ENCODE peak calls at places on chromosomes 7 and 10, in nine cellular contexts. Y is lower lobe of right lung, R is ovary, J is epithelial cell of proximal tubule, L is A549, S is dorsolateral prefrontal cortex, A is SK-N-SH, K is GM06990, B is hepatocyte. T is an unnamed sample.

GRCh38 chr7:84847790-84848189 is 339.1 kb downstream of the SEMA3D start:
- DNase-seq in R (no peak), J (no peak), A (no peak), B (no peak), S (no peak), K (no peak), L (no peak), Y (no peak), T (no peak)

GRCh38 chr10:120732067-120732466 is 119.1 kb upstream of the WDR11 start:
- DNase-seq in Y (no peak), K (no peak), J (peak), S (no peak), L (no peak), R (no peak), B (peak), A (no peak), T (no peak)

GRCh38 chr10:1148855-1149620 is 92.9 kb downstream of the WDR37 start:
- DNase-seq in A (no peak), Y (no peak), B (no peak), L (no peak), R (no peak), S (no peak), K (no peak), J (no peak), T (no peak)

GRCh38 chr7:27409776-27410175 is 167.2 kb downstream of the EVX1 start:
- DNase-seq in K (no peak), A (no peak), J (no peak), Y (no peak), S (no peak), R (no peak), B (peak), L (no peak), T (no peak)

GRCh38 chr7:141456298-141456697 is 94.9 kb upstream of the AGK start:
- DNase-seq in R (no peak), S (no peak), Y (no peak), B (no peak), J (no peak), L (peak), A (no peak), K (no peak), T (no peak)

GRCh38 chr7:123398931-123399330 is 135.5 kb downstream of the IQUB start:
- DNase-seq in B (no peak), K (no peak), A (no peak), R (no peak), S (no peak), L (no peak), Y (no peak), J (no peak), T (no peak)

GRCh38 chr10:105291571-105291970 is 650.5 kb downstream of the SORCS3 start:
- DNase-seq in Y (no peak), R (no peak), L (no peak), K (no peak), A (peak), S (no peak), B (no peak), J (no peak), T (no peak)

GRCh38 chr7:134891262-134892001 is 94.9 kb upstream of the AGBL3 start:
- DNase-seq in S (peak), R (peak), J (peak), Y (peak), B (peak), L (peak), K (no peak), A (peak), T (peak)

GRCh38 chr10:79926037-79926436 is 22.9 kb downstream of the SFTPD start:
- DNase-seq in A (no peak), B (no peak), Y (no peak), K (no peak), S (no peak), J (no peak), L (no peak), R (no peak), T (no peak)

GRCh38 chr10:13961096-13961495 is 369.6 kb downstream of the FRMD4A start:
- DNase-seq in Y (no peak), L (no peak), A (no peak), R (no peak), K (no peak), B (no peak), J (peak), S (no peak), T (no peak)

GRCh38 chr7:70134029-70134445 is 535.8 kb downstream of the AUTS2 start:
- DNase-seq in J (no peak), Y (no peak), K (no peak), S (no peak), R (no peak), L (no peak), B (no peak), A (peak), T (peak)

GRCh38 chr10:117224036-117224430 is 16.9 kb upstream of the SLC18A2 start:
- DNase-seq in L (no peak), J (no peak), R (no peak), B (no peak), K (no peak), Y (no peak), A (no peak), S (no peak), T (no peak)

DNA sequence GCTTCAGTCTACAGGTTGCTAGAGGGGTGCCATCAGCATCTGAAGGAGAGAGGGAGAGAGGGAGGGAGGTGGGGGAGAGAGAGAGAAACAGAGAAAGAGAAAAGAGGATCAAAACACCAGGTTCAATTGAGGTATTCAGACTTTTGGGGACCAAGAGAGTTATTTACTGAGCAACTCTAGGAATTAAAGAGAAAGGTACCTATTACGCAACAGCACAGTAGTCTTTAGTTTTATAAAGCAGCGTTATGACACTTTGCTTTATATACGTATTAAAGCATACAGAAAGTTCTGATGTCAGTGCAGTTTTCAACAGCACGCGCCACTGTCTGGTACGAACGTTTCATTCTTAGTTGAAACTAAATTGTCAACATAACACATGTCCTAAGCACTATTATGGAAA is 37.9 kb upstream of the CRYGN start:
- DNase-seq in A (no peak), K (no peak), Y (no peak), S (no peak), L (no peak), J (no peak), R (no peak), B (no peak), T (no peak)
- TF ChIP-seq CTCF in A (no peak), K (no peak), Y (no peak), S (no peak), L (no peak), J (no peak), R (no peak), B (no peak), T (no peak)

GRCh38 chr7:30179016-30179436 is 44.2 kb downstream of the MTURN start:
- DNase-seq in J (no peak), S (no peak), R (no peak), Y (no peak), L (no peak), A (no peak), K (peak), B (no peak), T (no peak)
- H3K4me3 ChIP-seq in J (no peak), S (no peak), R (no peak), Y (no peak), L (no peak), A (no peak), K (no peak), B (no peak), T (no peak)

GRCh38 chr10:132450825-132451505 is 54.0 kb downstream of the PWWP2B start:
- DNase-seq in J (no peak), L (no peak), S (no peak), A (no peak), K (no peak), B (no peak), R (no peak), Y (peak), T (no peak)

GRCh38 chr10:132451506-132452215 is 54.7 kb downstream of the PWWP2B start:
- DNase-seq in L (no peak), S (no peak), R (no peak), A (no peak), J (no peak), B (no peak), K (no peak), Y (peak), T (no peak)

GRCh38 chr10:132452651-132453469 is 55.9 kb downstream of the PWWP2B start:
- DNase-seq in L (peak), S (no peak), B (peak), R (peak), K (peak), A (peak), J (peak), Y (peak), T (no peak)

GRCh38 chr10:132453470-132453861 is 56.5 kb downstream of the PWWP2B start:
- DNase-seq in Y (no peak), J (no peak), B (no peak), L (no peak), S (no peak), K (no peak), A (no peak), R (no peak), T (no peak)

DNA sequence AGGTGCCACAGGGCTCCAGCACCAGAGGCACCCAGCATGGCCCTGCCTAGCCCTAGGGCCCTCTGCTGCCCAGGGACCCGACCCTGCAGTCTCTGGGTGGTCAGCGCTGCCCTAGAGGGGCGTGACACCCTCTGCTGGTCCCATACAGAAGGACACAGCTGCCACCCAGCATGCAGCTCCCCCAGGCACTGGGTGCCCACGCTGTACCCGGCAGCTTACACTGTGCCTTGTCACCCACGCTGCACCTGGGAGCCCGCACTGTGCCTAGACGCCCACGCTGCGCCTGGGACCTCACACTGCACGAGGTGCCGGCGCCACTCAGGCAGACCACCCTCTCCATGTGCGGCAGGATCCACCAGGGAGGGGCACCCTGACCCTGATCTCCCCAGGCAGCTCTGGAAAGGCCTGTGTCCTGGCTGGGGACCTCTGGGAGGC is 55.2 kb downstream of the PWWP2B start:
- DNase-seq in R (no peak), S (no peak), J (no peak), B (no peak), A (no peak), K (no peak), Y (peak), L (no peak), T (no peak)
- TF ChIP-seq CTCF in R (no peak), S (no peak), J (no peak), B (peak), A (no peak), K (no peak), Y (peak), L (peak), T (peak)

GRCh38 chr7:96013836-96014235 is 241.5 kb downstream of the DYNC1I1 start:
- DNase-seq in J (no peak), Y (no peak), L (no peak), K (no peak), A (no peak), B (no peak), S (no peak), R (no peak), T (no peak)
- H3K4me3 ChIP-seq in J (no peak), Y (no peak), L (no peak), K (no peak), A (no peak), B (no peak), S (no peak), R (no peak), T (no peak)

T was measured in retinal pigment epithelial cell.